ENCODE peak calls at places on chromosome 19, in eight cellular contexts. P is upper lobe of right lung, G is IMR-90, W is AG10803, I is lower lobe of right lung, L is GM23338, X is H9, J is heart left ventricle. M is an unnamed sample.

GRCh38 chr19:43476606-43477005 is 11.2 kb upstream of the LYPD3 start:
- DNase-seq in P (no peak), G (peak), W (peak), I (no peak), L (no peak), X (no peak), J (no peak), M (peak)

GRCh38 chr19:18274303-18274775 is at the start of gene IQCN:
- DNase-seq in P (no peak), G (no peak), W (no peak), I (no peak), L (peak), X (peak), J (no peak), M (no peak)

GRCh38 chr19:3367572-3368440 is 1.4 kb downstream of the NFIC start:
- DNase-seq in P (no peak), G (no peak), W (no peak), I (no peak), L (no peak), X (peak), J (no peak), M (peak)

GRCh38 chr19:49017666-49018351 is 918 bp upstream of the LHB start:
- DNase-seq in P (peak), G (peak), W (peak), I (peak), L (peak), X (peak), J (peak), M (peak)

GRCh38 chr19:15048885-15049541 is at the start of gene CASP14:
- DNase-seq in P (no peak), G (no peak), W (no peak), I (no peak), L (no peak), X (no peak), J (no peak), M (no peak)

GRCh38 chr19:34365463-34366401 is 736 bp downstream of the GPI start:
- DNase-seq in P (peak), G (peak), W (peak), I (peak), L (peak), X (peak), J (peak), M (peak)

GRCh38 chr19:46927893-46928292 is 67.1 kb downstream of the ARHGAP35 start:
- DNase-seq in P (no peak), G (no peak), W (no peak), I (no peak), L (no peak), X (no peak), J (no peak), M (no peak)

GRCh38 chr19:45175663-45176345 is 2.2 kb downstream of the TRAPPC6A start:
- DNase-seq in P (no peak), G (no peak), W (no peak), I (no peak), L (no peak), X (no peak), J (no peak), M (no peak)

GRCh38 chr19:45922281-45922680 is 7.7 kb upstream of the NANOS2 start:
- DNase-seq in P (no peak), G (no peak), W (no peak), I (no peak), L (peak), X (peak), J (no peak), M (no peak)

GRCh38 chr19:15780595-15781418 is 6.7 kb upstream of the OR10H5 start:
- DNase-seq in P (no peak), G (no peak), W (no peak), I (no peak), L (no peak), X (no peak), J (no peak), M (no peak)

GRCh38 chr19:40582467-40582866 is 5.8 kb downstream of the SHKBP1 start:
- DNase-seq in P (no peak), G (no peak), W (no peak), I (no peak), L (no peak), X (no peak), J (no peak), M (no peak)

GRCh38 chr19:40585677-40586422 is 9.2 kb downstream of the SHKBP1 start:
- DNase-seq in P (no peak), G (peak), W (peak), I (no peak), L (no peak), X (no peak), J (no peak), M (peak)

GRCh38 chr19:40585241-40585640 is 8.6 kb downstream of the SHKBP1 start:
- DNase-seq in P (no peak), G (no peak), W (no peak), I (no peak), L (no peak), X (no peak), J (no peak), M (no peak)

GRCh38 chr19:40583283-40583682 is 6.6 kb downstream of the SHKBP1 start:
- DNase-seq in P (no peak), G (no peak), W (no peak), I (no peak), L (no peak), X (no peak), J (no peak), M (no peak)

DNA sequence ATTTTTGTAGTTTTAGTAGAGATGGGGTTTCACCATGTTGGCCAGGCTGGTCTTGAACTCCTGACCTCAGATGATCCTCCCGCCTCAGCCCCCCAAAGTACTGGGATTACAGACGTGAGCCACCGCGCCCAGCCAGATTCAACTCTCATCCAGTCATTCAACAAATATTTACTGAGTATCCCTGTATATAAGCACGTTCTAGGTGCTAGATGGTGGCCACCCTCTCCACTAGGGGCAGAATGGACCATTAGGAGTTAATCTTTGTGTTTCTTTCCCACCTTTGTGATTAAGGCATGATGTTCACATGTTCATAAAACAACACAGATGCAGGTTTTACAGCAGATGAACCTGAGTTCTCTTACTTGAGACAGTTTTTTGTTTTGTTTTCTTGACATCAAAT is 7.3 kb downstream of the SHKBP1 start:
- DNase-seq in P (no peak), G (no peak), W (no peak), I (no peak), L (peak), X (no peak), J (no peak), M (no peak)
- TF ChIP-seq CTCF in P (no peak), G (peak), W (peak), I (no peak), L (peak), X (peak), J (no peak), M (peak)

GRCh38 chr19:39351537-39352037 is 9.4 kb downstream of the SAMD4B start:
- DNase-seq in P (no peak), G (peak), W (peak), I (no peak), L (no peak), X (no peak), J (no peak), M (no peak)
- TF ChIP-seq CTCF in P (no peak), G (peak), W (no peak), I (no peak), L (no peak), X (no peak), J (no peak), M (no peak)

GRCh38 chr19:7781157-7781556 is 18.1 kb downstream of the CLEC4M start:
- DNase-seq in P (peak), G (no peak), W (no peak), I (no peak), L (peak), X (no peak), J (no peak), M (no peak)
- TF ChIP-seq CTCF in P (no peak), G (no peak), W (no peak), I (no peak), L (no peak), X (no peak), J (no peak), M (no peak)

GRCh38 chr19:11657307-11657706 is 60.0 kb downstream of the ZNF627 start:
- DNase-seq in P (no peak), G (no peak), W (no peak), I (no peak), L (no peak), X (no peak), J (no peak), M (no peak)

GRCh38 chr19:11658954-11659353 is 61.7 kb downstream of the ZNF627 start:
- DNase-seq in P (no peak), G (no peak), W (no peak), I (no peak), L (no peak), X (no peak), J (no peak), M (no peak)

GRCh38 chr19:11656535-11656934 is 59.3 kb downstream of the ZNF627 start:
- DNase-seq in P (no peak), G (no peak), W (no peak), I (no peak), L (no peak), X (no peak), J (no peak), M (no peak)

GRCh38 chr19:11662278-11662677 is 65.0 kb downstream of the ZNF627 start:
- DNase-seq in P (no peak), G (no peak), W (no peak), I (peak), L (peak), X (no peak), J (no peak), M (no peak)

DNA sequence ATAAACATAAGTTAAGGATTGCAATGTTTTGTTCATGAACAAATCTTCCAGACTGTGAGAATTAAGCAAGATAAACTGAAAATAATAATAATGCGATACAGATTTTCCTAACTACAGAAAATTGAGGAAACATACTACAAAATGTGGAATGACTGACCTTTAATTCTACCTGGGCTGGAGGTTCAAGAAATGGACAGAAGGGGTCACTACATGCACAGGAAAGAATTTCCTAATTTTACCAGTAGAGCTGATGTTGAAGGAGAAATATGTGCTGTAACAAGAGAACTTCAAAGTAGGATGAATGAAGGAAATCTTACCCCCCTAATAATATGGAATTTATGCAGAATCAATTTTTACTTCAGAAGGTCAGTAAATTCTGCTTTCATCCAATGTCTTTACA is 62.3 kb downstream of the ZNF627 start:
- DNase-seq in P (no peak), G (peak), W (peak), I (no peak), L (peak), X (no peak), J (no peak), M (no peak)
- TF ChIP-seq CTCF in P (no peak), G (peak), W (peak), I (peak), L (peak), X (peak), J (peak), M (peak)

GRCh38 chr19:5309438-5310204 is 31.0 kb downstream of the PTPRS start:
- DNase-seq in P (no peak), G (no peak), W (no peak), I (no peak), L (peak), X (peak), J (no peak), M (no peak)
- TF ChIP-seq CTCF in P (no peak), G (peak), W (no peak), I (no peak), L (peak), X (peak), J (no peak), M (no peak)

DNA sequence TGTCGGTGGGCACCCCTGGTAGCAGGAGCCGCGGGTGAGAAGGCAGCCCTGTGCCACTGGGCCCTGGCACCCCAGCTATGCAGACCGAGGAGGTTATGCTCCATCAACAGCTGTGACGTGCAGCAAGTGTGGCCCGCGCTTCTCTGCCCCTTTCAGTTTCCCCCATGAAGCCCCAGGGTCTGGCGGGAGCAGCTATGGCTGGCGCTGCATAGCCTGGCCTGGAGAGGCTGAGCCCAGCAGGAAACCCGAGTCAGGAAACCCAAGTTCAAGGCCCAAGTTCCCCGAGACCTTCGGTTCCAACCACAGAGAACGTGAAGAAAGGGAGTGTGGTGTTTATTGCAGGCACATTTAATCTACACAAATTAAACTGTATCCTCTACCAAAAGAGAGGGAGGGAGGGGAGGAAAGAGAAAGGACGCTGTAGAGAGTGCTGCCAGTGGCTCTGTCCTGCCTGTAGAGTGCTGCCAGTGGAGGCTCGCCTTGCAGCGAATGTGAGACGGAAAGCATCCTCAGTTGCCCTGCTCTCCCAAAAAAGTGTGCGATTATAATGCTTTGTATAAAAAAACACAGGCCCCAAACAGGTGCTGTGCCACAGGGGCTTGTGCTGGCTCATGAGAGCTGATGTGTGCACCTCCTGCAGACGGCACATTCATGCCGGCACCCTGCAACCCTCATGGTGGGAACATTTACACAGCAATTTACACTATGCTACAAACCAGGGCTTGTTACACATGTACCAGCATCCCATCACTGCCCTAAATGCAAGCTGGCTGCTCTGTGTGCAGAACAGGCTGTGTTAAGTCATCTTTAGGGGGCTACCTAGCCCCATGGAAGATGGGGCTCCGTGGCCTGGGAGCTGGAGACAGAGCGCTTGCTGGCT is 16.3 kb downstream of the POP4 start:
- DNase-seq in P (no peak), G (no peak), W (peak), I (no peak), L (no peak), X (peak), J (no peak), M (no peak)
- TF ChIP-seq CTCF in P (no peak), G (no peak), W (no peak), I (no peak), L (no peak), X (no peak), J (no peak), M (no peak)

DNA sequence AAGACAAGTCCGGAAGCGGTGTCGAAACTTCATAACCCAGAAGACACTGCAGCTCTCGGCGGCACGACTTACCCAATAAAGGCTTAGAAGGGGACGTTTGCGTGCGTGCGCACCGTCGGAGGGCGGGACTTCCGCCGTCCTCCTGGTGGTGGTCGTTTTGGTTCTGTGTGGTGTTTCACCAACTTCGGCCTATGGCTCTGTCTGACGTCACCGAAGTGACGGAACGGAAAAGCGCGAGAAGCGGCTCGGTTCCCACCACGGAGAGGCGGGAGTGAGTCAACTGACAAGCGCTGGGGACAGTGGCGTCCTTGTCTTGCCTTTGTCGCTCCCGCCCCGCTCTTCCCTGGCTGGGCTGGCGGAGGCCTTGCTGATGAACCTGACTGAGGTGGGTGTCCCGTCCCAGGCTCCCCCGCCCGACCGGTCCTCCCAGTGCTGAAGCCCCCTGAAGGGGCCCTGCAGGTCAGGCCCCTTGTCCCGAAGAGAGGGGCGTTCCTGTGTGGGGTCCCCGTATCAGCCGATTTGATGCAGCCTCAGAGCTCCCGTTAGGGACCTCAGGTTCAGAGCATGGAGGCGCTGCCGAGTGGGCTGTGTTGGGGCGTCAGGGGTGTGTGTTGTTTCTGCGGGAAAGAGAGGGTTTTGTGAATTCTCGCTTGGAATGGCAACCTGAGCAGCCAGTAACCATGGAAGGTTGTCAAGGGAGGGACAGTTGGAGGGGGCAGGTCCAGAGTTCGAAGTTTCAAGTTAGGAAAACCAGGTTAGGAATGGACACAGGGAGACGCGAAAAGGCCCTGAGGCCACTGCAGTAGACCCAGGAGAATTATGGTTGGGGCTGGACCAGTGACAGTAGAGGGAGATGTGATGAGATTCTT is at the start of gene ZNF548:
- DNase-seq in P (peak), G (peak), W (peak), I (peak), L (peak), X (peak), J (peak), M (peak)
- TF ChIP-seq CTCF in P (peak), G (peak), W (peak), I (peak), L (no peak), X (peak), J (peak), M (peak)

M was measured in A673.